ENCODE peak calls at places on chromosomes 7 and 10, in nine cellular contexts. One of them, this sample, is unnamed.

GRCh38 chr10:130138479-130138866 is 2.3 kb downstream of the GLRX3 start:
- DNase-seq in endodermal cell: no peak
- DNase-seq in H1: no peak
- DNase-seq in mammary epithelial cell: peak; percentile 96
- DNase-seq in MM.1S: no peak
- DNase-seq in tibial artery: no peak
- DNase-seq in suprapubic skin: no peak
- DNase-seq in right lobe of liver: no peak
- DNase-seq in CD8-positive, alpha-beta T cell: no peak
- DNase-seq in this sample: peak; percentile 94

GRCh38 chr10:4670737-4671136 is 155.3 kb upstream of the AKR1E2 start:
- DNase-seq in endodermal cell: no peak
- DNase-seq in CD8-positive, alpha-beta T cell: no peak
- DNase-seq in H1: no peak
- DNase-seq in mammary epithelial cell: peak; percentile 86
- DNase-seq in tibial artery: no peak
- DNase-seq in MM.1S: no peak
- DNase-seq in right lobe of liver: no peak
- DNase-seq in suprapubic skin: no peak
- DNase-seq in this sample: peak; percentile 94

GRCh38 chr7:69932034-69932628 is 333.9 kb downstream of the AUTS2 start:
- DNase-seq in CD8-positive, alpha-beta T cell: no peak
- DNase-seq in H1: no peak
- DNase-seq in tibial artery: no peak
- DNase-seq in mammary epithelial cell: no peak
- DNase-seq in MM.1S: no peak
- DNase-seq in endodermal cell: peak; percentile 66
- DNase-seq in suprapubic skin: no peak
- DNase-seq in right lobe of liver: no peak
- DNase-seq in this sample: peak; percentile 15

GRCh38 chr7:33725111-33725510 is 180.2 kb upstream of the BMPER start:
- DNase-seq in right lobe of liver: no peak
- DNase-seq in MM.1S: no peak
- DNase-seq in mammary epithelial cell: no peak
- DNase-seq in CD8-positive, alpha-beta T cell: no peak
- DNase-seq in tibial artery: no peak
- DNase-seq in endodermal cell: peak; percentile 49
- DNase-seq in suprapubic skin: no peak
- DNase-seq in H1: no peak
- DNase-seq in this sample: no peak

GRCh38 chr7:90596745-90597526 is 815 bp downstream of the CDK14 start:
- DNase-seq in suprapubic skin: no peak
- DNase-seq in CD8-positive, alpha-beta T cell: no peak
- DNase-seq in right lobe of liver: no peak
- DNase-seq in H1: no peak
- DNase-seq in mammary epithelial cell: peak; percentile 57
- DNase-seq in tibial artery: no peak
- DNase-seq in MM.1S: no peak
- DNase-seq in endodermal cell: peak; percentile 50
- DNase-seq in this sample: no peak

GRCh38 chr7:27560706-27561235 is 101.9 kb downstream of the HIBADH start:
- DNase-seq in H1: no peak
- DNase-seq in mammary epithelial cell: peak; percentile 77
- DNase-seq in tibial artery: no peak
- DNase-seq in MM.1S: no peak
- DNase-seq in suprapubic skin: no peak
- DNase-seq in right lobe of liver: no peak
- DNase-seq in endodermal cell: no peak
- DNase-seq in CD8-positive, alpha-beta T cell: no peak
- DNase-seq in this sample: peak; percentile 54

GRCh38 chr7:145534301-145534700 is 582.3 kb upstream of the CNTNAP2 start:
- DNase-seq in CD8-positive, alpha-beta T cell: no peak
- DNase-seq in endodermal cell: no peak
- DNase-seq in mammary epithelial cell: no peak
- DNase-seq in H1: no peak
- DNase-seq in MM.1S: no peak
- DNase-seq in suprapubic skin: no peak
- DNase-seq in right lobe of liver: no peak
- DNase-seq in tibial artery: no peak
- DNase-seq in this sample: no peak

GRCh38 chr7:119756687-119757086 is 516.3 kb upstream of the KCND2 start:
- DNase-seq in tibial artery: no peak
- DNase-seq in CD8-positive, alpha-beta T cell: no peak
- DNase-seq in endodermal cell: no peak
- DNase-seq in suprapubic skin: no peak
- DNase-seq in mammary epithelial cell: no peak
- DNase-seq in MM.1S: no peak
- DNase-seq in right lobe of liver: no peak
- DNase-seq in H1: no peak
- DNase-seq in this sample: no peak

GRCh38 chr10:604716-605631 is 84.5 kb downstream of the DIP2C start:
- DNase-seq in CD8-positive, alpha-beta T cell: no peak
- DNase-seq in H1: no peak
- DNase-seq in endodermal cell: no peak
- DNase-seq in tibial artery: no peak
- DNase-seq in mammary epithelial cell: no peak
- DNase-seq in suprapubic skin: no peak
- DNase-seq in right lobe of liver: no peak
- DNase-seq in MM.1S: no peak
- DNase-seq in this sample: no peak

DNA sequence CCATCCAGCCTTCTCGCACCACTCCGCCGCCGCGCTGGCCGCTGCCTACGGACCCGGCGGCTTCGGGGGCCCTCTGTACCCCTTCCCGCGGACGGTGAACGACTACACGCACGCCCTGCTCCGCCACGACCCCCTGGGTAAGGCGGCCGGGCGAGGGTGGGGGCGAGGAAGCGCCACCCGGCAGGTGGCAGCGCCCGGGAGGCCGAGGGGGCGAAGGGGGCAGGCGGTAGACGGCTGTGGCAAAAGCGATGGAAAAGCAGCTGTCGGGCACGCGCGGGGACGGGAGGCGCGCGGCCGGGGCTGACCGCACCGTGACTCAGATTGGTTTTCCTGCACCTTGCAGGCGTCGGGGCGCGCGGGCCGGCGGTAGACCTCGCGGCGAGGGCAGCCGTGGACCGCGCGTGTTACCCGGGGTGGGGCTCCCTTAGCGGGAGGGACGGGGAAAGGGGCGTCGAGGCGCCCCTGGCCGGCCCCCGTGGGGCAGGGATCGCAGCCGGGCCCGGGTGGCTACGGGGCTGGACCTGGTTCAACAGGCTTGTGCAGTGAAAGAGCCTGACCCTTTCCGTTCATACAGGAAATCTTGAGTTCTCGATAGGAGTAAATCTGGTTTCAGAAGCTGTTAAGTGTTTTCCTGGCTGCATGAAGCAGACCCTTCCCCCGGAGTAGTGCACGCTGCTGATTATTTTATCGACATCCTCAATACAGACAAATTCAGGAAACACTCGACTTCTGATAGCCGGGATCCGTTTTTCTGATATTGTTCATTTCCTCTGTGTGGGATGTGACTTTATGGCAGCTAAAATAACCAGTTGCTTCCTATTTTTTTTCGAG is 671 bp downstream of the HHEX start:
- DNase-seq in MM.1S: no peak
- DNase-seq in H1: peak; percentile 69
- DNase-seq in CD8-positive, alpha-beta T cell: peak; percentile 12
- DNase-seq in right lobe of liver: peak; percentile 73
- DNase-seq in tibial artery: peak; percentile 28
- DNase-seq in suprapubic skin: no peak
- DNase-seq in mammary epithelial cell: peak; percentile 56
- DNase-seq in endodermal cell: peak; percentile 80
- DNase-seq in this sample: no peak
- H3K27ac ChIP-seq in MM.1S: no peak overlapping the region
- H3K27ac ChIP-seq in H1: no peak overlapping the region
- H3K27ac ChIP-seq in CD8-positive, alpha-beta T cell: no peak overlapping the region
- H3K27ac ChIP-seq in right lobe of liver: peak overlapping the region; percentile 91
- H3K27ac ChIP-seq in tibial artery: peak overlapping the region; percentile 48
- H3K27ac ChIP-seq in suprapubic skin: peak overlapping the region; percentile 73
- H3K27ac ChIP-seq in mammary epithelial cell: no peak overlapping the region
- H3K27ac ChIP-seq in endodermal cell: no peak overlapping the region
- H3K27ac ChIP-seq in this sample: no peak overlapping the region

GRCh38 chr10:125107972-125108580 is 52.3 kb downstream of the CTBP2 start:
- DNase-seq in MM.1S: no peak
- DNase-seq in endodermal cell: no peak
- DNase-seq in right lobe of liver: no peak
- DNase-seq in CD8-positive, alpha-beta T cell: no peak
- DNase-seq in H1: no peak
- DNase-seq in tibial artery: no peak
- DNase-seq in suprapubic skin: no peak
- DNase-seq in mammary epithelial cell: no peak
- DNase-seq in this sample: no peak

GRCh38 chr10:125112697-125113494 is 47.5 kb downstream of the CTBP2 start:
- DNase-seq in suprapubic skin: no peak
- DNase-seq in right lobe of liver: no peak
- DNase-seq in MM.1S: no peak
- DNase-seq in mammary epithelial cell: no peak
- DNase-seq in endodermal cell: no peak
- DNase-seq in CD8-positive, alpha-beta T cell: no peak
- DNase-seq in H1: no peak
- DNase-seq in tibial artery: no peak
- DNase-seq in this sample: no peak

GRCh38 chr10:125114761-125115391 is 45.5 kb downstream of the CTBP2 start:
- DNase-seq in mammary epithelial cell: no peak
- DNase-seq in tibial artery: no peak
- DNase-seq in suprapubic skin: no peak
- DNase-seq in CD8-positive, alpha-beta T cell: no peak
- DNase-seq in right lobe of liver: no peak
- DNase-seq in endodermal cell: no peak
- DNase-seq in MM.1S: no peak
- DNase-seq in H1: no peak
- DNase-seq in this sample: no peak

GRCh38 chr10:125113661-125114388 is 46.5 kb downstream of the CTBP2 start:
- DNase-seq in MM.1S: no peak
- DNase-seq in CD8-positive, alpha-beta T cell: no peak
- DNase-seq in mammary epithelial cell: peak; percentile 48
- DNase-seq in endodermal cell: no peak
- DNase-seq in H1: no peak
- DNase-seq in right lobe of liver: no peak
- DNase-seq in tibial artery: no peak
- DNase-seq in suprapubic skin: no peak
- DNase-seq in this sample: no peak

DNA sequence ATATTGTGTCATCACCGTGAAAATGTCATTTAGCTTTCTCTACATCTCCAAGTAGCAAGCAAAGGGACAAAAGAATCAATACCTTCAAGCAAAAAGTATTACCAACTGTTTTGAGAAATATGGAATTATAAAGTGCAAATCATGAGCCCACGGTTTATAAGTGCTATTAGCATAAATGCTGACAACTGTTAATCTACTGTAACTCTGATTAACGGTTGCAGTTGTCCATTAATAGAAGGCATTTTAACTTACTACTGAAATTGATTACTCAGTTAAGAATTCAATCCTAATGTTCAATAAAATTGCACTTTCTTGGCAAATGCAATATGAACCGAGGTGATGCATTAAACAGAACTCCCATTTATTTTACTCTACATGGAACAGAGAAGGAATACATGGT is 49.0 kb downstream of the CTBP2 start:
- DNase-seq in right lobe of liver: no peak
- DNase-seq in mammary epithelial cell: no peak
- DNase-seq in MM.1S: no peak
- DNase-seq in CD8-positive, alpha-beta T cell: no peak
- DNase-seq in tibial artery: no peak
- DNase-seq in suprapubic skin: no peak
- DNase-seq in endodermal cell: no peak
- DNase-seq in H1: no peak
- DNase-seq in this sample: no peak
- H3K4me1 ChIP-seq in right lobe of liver: no peaks in the 10 kb centered on the region
- H3K4me1 ChIP-seq in mammary epithelial cell: no peaks in the 10 kb centered on the region
- H3K4me1 ChIP-seq in MM.1S: no peaks in the 10 kb centered on the region
- H3K4me1 ChIP-seq in CD8-positive, alpha-beta T cell: no peaks in the 10 kb centered on the region
- H3K4me1 ChIP-seq in tibial artery: peaks cover 37% of the 10 kb centered on the region
- H3K4me1 ChIP-seq in suprapubic skin: peaks cover 20% of the 10 kb centered on the region
- H3K4me1 ChIP-seq in endodermal cell: no peaks in the 10 kb centered on the region
- H3K4me1 ChIP-seq in H1: peaks cover 12% of the 10 kb centered on the region
- H3K4me1 ChIP-seq in this sample: no peaks in the 10 kb centered on the region

GRCh38 chr10:102241444-102242117 is at the start of gene PITX3:
- DNase-seq in endodermal cell: peak; percentile 98
- DNase-seq in tibial artery: peak; percentile 93
- DNase-seq in CD8-positive, alpha-beta T cell: peak; percentile 72
- DNase-seq in suprapubic skin: peak; percentile 96
- DNase-seq in mammary epithelial cell: peak; percentile 83
- DNase-seq in right lobe of liver: peak; percentile 89
- DNase-seq in MM.1S: peak; percentile 96
- DNase-seq in H1: peak; percentile 96
- DNase-seq in this sample: peak; percentile 73
- TF ChIP-seq CTCF in endodermal cell: peak; percentile 23
- TF ChIP-seq CTCF in tibial artery: no peak
- TF ChIP-seq CTCF in CD8-positive, alpha-beta T cell: no peak
- TF ChIP-seq CTCF in suprapubic skin: no peak
- TF ChIP-seq CTCF in mammary epithelial cell: no peak
- TF ChIP-seq CTCF in right lobe of liver: no peak
- TF ChIP-seq CTCF in MM.1S: no peak
- TF ChIP-seq CTCF in H1: no peak
- TF ChIP-seq CTCF in this sample: no peak

GRCh38 chr10:34286136-34286739 is 528.9 kb downstream of the PARD3 start:
- DNase-seq in endodermal cell: peak; percentile 56
- DNase-seq in H1: no peak
- DNase-seq in tibial artery: no peak
- DNase-seq in suprapubic skin: no peak
- DNase-seq in right lobe of liver: no peak
- DNase-seq in MM.1S: no peak
- DNase-seq in mammary epithelial cell: peak; percentile 32
- DNase-seq in CD8-positive, alpha-beta T cell: no peak
- DNase-seq in this sample: peak; percentile 29

GRCh38 chr10:34282186-34282585 is 532.9 kb downstream of the PARD3 start:
- DNase-seq in suprapubic skin: no peak
- DNase-seq in MM.1S: no peak
- DNase-seq in mammary epithelial cell: peak; percentile 64
- DNase-seq in H1: no peak
- DNase-seq in endodermal cell: no peak
- DNase-seq in CD8-positive, alpha-beta T cell: no peak
- DNase-seq in tibial artery: no peak
- DNase-seq in right lobe of liver: no peak
- DNase-seq in this sample: no peak

GRCh38 chr10:34280599-34281374 is 534.3 kb downstream of the PARD3 start:
- DNase-seq in MM.1S: no peak
- DNase-seq in tibial artery: peak; percentile 75
- DNase-seq in mammary epithelial cell: peak; percentile 99
- DNase-seq in right lobe of liver: peak; percentile 61
- DNase-seq in CD8-positive, alpha-beta T cell: no peak
- DNase-seq in H1: no peak
- DNase-seq in suprapubic skin: no peak
- DNase-seq in endodermal cell: peak; percentile 72
- DNase-seq in this sample: peak; percentile 97

GRCh38 chr10:34281661-34282060 is 533.4 kb downstream of the PARD3 start:
- DNase-seq in tibial artery: no peak
- DNase-seq in H1: no peak
- DNase-seq in MM.1S: no peak
- DNase-seq in suprapubic skin: no peak
- DNase-seq in right lobe of liver: no peak
- DNase-seq in CD8-positive, alpha-beta T cell: no peak
- DNase-seq in mammary epithelial cell: no peak
- DNase-seq in endodermal cell: no peak
- DNase-seq in this sample: no peak
- H3K27ac ChIP-seq in tibial artery: peak overlapping the region; percentile 68
- H3K27ac ChIP-seq in H1: no peak overlapping the region
- H3K27ac ChIP-seq in MM.1S: no peak overlapping the region
- H3K27ac ChIP-seq in suprapubic skin: peak overlapping the region; percentile 47
- H3K27ac ChIP-seq in right lobe of liver: no peak overlapping the region
- H3K27ac ChIP-seq in CD8-positive, alpha-beta T cell: no peak overlapping the region
- H3K27ac ChIP-seq in mammary epithelial cell: peak overlapping the region; percentile 76
- H3K27ac ChIP-seq in endodermal cell: no peak overlapping the region
- H3K27ac ChIP-seq in this sample: peak overlapping the region; percentile 65

This sample was measured in foreskin keratinocyte.